ENCODE peak calls at places on chromosomes 16 and 17, in nine cellular contexts. I is GM13977; X is central memory CD4-positive, alpha-beta T cell; Y is activated CD4-positive, alpha-beta T cell treated with anti-CD3 and anti-CD28 coated beads for 24 hours; Q is body of pancreas; L is activated T-helper 1 cell treated with anti-CD3 and anti-CD28 coated beads, Interleukin-2, amount 50 U/mL, for 16 hours; K is AG04450; W is kidney tubule cell; P is T-helper 1 cell. U is an unnamed sample.

GRCh38 chr16:86575754-86576557 is 2.4 kb upstream of the FOXL1 start:
- DNase-seq in K (peak; percentile 95), X (peak; percentile 18), W (peak; percentile 91), Q (peak; percentile 78), I (peak; percentile 76), P (peak; percentile 19), L (no peak), Y (peak; percentile 39), U (no peak)

GRCh38 chr17:36544049-36544319 is 735 bp upstream of the GGNBP2 start:
- DNase-seq in I (peak; percentile 40), W (no peak), L (no peak), K (no peak), X (no peak), P (peak; percentile 43), Q (peak; percentile 42), Y (no peak), U (no peak)

GRCh38 chr16:85330694-85331188 is 218.5 kb upstream of the CIBAR2 start:
- DNase-seq in K (peak; percentile 62), Y (no peak), I (peak; percentile 77), Q (peak; percentile 61), W (peak; percentile 59), P (peak; percentile 27), L (no peak), X (no peak), U (no peak)

GRCh38 chr17:42608692-42609181 is 437 bp downstream of the RETREG3 start:
- DNase-seq in X (no peak), W (no peak), I (no peak), K (no peak), Q (no peak), L (no peak), Y (peak; percentile 13), P (peak; percentile 36), U (no peak)

GRCh38 chr17:82931696-82932060 is 91.9 kb upstream of the ZNF750 start:
- DNase-seq in Q (peak; percentile 56), Y (no peak), W (no peak), X (no peak), K (peak; percentile 73), I (no peak), P (no peak), L (no peak), U (peak; percentile 69)

GRCh38 chr16:47613251-47613650 is 152.1 kb downstream of the PHKB start:
- DNase-seq in W (no peak), X (no peak), K (no peak), Y (no peak), Q (no peak), L (no peak), P (no peak), I (no peak), U (no peak)

GRCh38 chr16:82657239-82657638 is 30.5 kb downstream of the CDH13 start:
- DNase-seq in W (peak; percentile 14), K (no peak), X (no peak), P (no peak), I (no peak), L (no peak), Q (no peak), Y (no peak), U (no peak)

GRCh38 chr16:83990492-83990891 is 22.4 kb downstream of the NECAB2 start:
- DNase-seq in P (no peak), Q (no peak), K (no peak), L (no peak), W (no peak), X (no peak), I (no peak), Y (no peak), U (no peak)

GRCh38 chr17:12664894-12665262 is 812 bp upstream of the MYOCD start:
- DNase-seq in P (no peak), Y (no peak), K (no peak), W (no peak), X (no peak), Q (no peak), L (no peak), I (no peak), U (no peak)

GRCh38 chr17:9817086-9817485 is 4.8 kb downstream of the GSG1L2 start:
- DNase-seq in K (no peak), Q (peak; percentile 42), Y (no peak), P (no peak), I (no peak), X (no peak), W (peak; percentile 67), L (no peak), U (no peak)

U was measured in breast epithelium.